ENCODE peak calls at places on chromosomes 2 and 18, in five cellular contexts. B is breast epithelium, S is GM23338, T is stomach, P is upper lobe of left lung. F is an unnamed sample.

GRCh38 chr2:70560040-70560439 is 6.4 kb upstream of the TGFA start:
- DNase-seq in B (no peak), S (no peak), P (no peak), T (no peak), F (no peak)

GRCh38 chr2:169716229-169716886 is 17.3 kb upstream of the KLHL23 start:
- DNase-seq in T (peak), B (no peak), P (no peak), S (no peak), F (no peak)

GRCh38 chr2:46615555-46616487 is 136.5 kb downstream of the TMEM247 start:
- DNase-seq in B (no peak), S (peak), T (no peak), P (no peak), F (no peak)

GRCh38 chr2:172431993-172432392 is 4.6 kb downstream of the ITGA6 start:
- DNase-seq in P (no peak), T (no peak), S (no peak), B (no peak), F (no peak)

GRCh38 chr2:233832869-233833812 is 21.2 kb downstream of the HJURP start:
- DNase-seq in T (peak), S (peak), P (no peak), B (no peak), F (no peak)

GRCh38 chr18:59249186-59249774 is 24.0 kb downstream of the RAX start:
- DNase-seq in S (peak), T (no peak), B (no peak), P (no peak), F (no peak)

GRCh38 chr2:98869868-98870267 is 66.2 kb downstream of the CRACDL start:
- DNase-seq in B (peak), S (no peak), P (peak), T (peak), F (no peak)

GRCh38 chr18:49013961-49014604 is 63.3 kb upstream of the SMAD7 start:
- DNase-seq in B (no peak), P (peak), S (no peak), T (peak), F (no peak)

GRCh38 chr2:17309741-17310339 is 208.4 kb downstream of the RAD51AP2 start:
- DNase-seq in S (peak), T (peak), P (peak), B (no peak), F (peak)

GRCh38 chr2:51795248-51795888 is 763.4 kb upstream of the NRXN1 start:
- DNase-seq in S (peak), P (no peak), T (no peak), B (no peak), F (no peak)

GRCh38 chr18:66760559-66760958 is 156.7 kb upstream of the CDH19 start:
- DNase-seq in S (no peak), T (no peak), P (no peak), B (no peak), F (no peak)

GRCh38 chr2:215407596-215408264 is 28.1 kb downstream of the FN1 start:
- DNase-seq in S (no peak), P (no peak), B (no peak), T (no peak), F (no peak)
- TF ChIP-seq POLR2AphosphoS5 in S (no peak), P (no peak), B (no peak), T (no peak), F (no peak)

GRCh38 chr18:54946149-54946581 is 13.1 kb downstream of the CCDC68 start:
- DNase-seq in P (peak), S (no peak), B (no peak), T (peak), F (no peak)
- TF ChIP-seq POLR2AphosphoS5 in P (peak), S (no peak), B (no peak), T (peak), F (no peak)

DNA sequence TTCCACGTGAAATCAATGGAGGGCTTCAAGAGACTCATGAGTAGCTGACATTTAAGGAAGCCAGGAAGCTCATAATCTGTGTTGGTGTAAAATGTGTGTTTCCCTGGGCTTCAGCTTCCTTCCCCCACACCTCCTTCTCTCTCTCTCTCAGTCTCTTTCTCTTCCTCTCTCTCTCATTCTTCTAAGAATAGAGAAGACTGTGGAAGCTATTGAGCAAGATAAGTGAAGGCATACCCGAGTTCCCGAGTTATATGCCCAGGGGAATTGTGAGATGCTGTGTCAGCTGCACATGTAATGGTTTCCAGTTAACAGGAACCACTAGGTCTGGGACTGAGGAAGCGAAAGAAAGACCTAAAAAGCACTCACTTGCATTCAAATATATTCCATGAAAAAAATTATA is 199.4 kb downstream of the NYAP2 start:
- DNase-seq in T (no peak), P (no peak), S (no peak), B (no peak), F (no peak)
- TF ChIP-seq POLR2AphosphoS5 in T (no peak), P (no peak), S (no peak), B (no peak), F (no peak)

DNA sequence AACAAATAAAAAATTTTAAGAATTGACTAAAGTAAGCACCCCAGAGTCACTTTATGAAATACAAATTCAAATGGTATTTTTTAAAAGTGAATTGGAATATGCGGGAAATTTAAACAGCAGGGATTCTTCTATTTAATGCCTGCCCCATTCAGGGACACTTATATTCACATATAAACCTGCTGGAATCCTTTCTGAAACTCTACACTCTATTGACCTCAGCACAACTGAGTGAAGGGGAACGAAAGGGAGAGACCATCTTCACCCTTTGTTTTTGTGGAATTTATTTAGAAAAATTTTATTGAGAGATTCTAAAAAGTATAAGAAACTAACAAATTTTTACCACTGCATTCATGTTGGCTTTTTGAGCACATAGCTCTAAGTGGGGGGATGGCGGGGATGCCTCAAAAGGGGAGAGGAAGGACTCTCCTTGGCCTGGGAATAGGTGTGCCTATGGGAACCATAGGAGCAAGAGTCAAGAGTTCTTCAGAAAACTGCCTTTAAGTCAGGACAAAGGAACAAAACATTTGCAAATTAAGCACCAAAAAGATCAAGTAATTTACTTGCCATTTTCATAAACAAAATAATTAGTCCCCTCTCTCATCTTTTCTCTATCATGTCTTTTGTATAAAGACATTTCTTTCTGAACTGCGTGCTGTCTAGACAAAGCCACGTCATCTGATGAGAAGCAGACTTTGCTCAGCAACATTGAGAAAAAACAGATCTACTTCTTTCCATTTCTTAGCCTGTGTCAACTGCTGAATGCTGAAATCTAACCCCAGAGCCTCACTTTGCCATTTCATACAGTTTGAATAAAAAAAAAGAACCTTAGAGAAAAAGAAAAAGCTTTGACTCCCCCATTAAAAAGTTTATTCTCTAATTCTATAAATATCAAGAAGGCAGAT is 21.6 kb upstream of the FLACC1 start:
- DNase-seq in B (no peak), P (no peak), T (no peak), S (peak), F (no peak)
- TF ChIP-seq POLR2AphosphoS5 in B (no peak), P (no peak), T (no peak), S (no peak), F (no peak)